ENCODE peak calls at places on chromosome 6, in eight cellular contexts. One of them, this sample, is unnamed.

GRCh38 chr6:18528084-18528743 is 141.1 kb downstream of the RNF144B start:
- DNase-seq in neuronal stem cell: peak; percentile 11
- DNase-seq in psoas muscle: no peak
- DNase-seq in fibroblast of lung: peak; percentile 10
- DNase-seq in cardiac muscle cell: no peak
- DNase-seq in CD8-positive, alpha-beta T cell: no peak
- DNase-seq in H9: no peak
- DNase-seq in GM23248: peak; percentile 63
- DNase-seq in this sample: no peak

GRCh38 chr6:88512951-88513350 is 346.8 kb upstream of the CNR1 start:
- DNase-seq in neuronal stem cell: no peak
- DNase-seq in psoas muscle: no peak
- DNase-seq in fibroblast of lung: no peak
- DNase-seq in cardiac muscle cell: no peak
- DNase-seq in CD8-positive, alpha-beta T cell: no peak
- DNase-seq in H9: no peak
- DNase-seq in GM23248: no peak
- DNase-seq in this sample: no peak

GRCh38 chr6:90545450-90545849 is 41.4 kb downstream of the MAP3K7 start:
- DNase-seq in neuronal stem cell: no peak
- DNase-seq in psoas muscle: no peak
- DNase-seq in fibroblast of lung: no peak
- DNase-seq in cardiac muscle cell: no peak
- DNase-seq in CD8-positive, alpha-beta T cell: no peak
- DNase-seq in H9: no peak
- DNase-seq in GM23248: peak; percentile 52
- DNase-seq in this sample: no peak

GRCh38 chr6:116251568-116252384 is 2.1 kb downstream of the TSPYL4 start:
- DNase-seq in neuronal stem cell: no peak
- DNase-seq in psoas muscle: no peak
- DNase-seq in fibroblast of lung: peak; percentile 88
- DNase-seq in cardiac muscle cell: no peak
- DNase-seq in CD8-positive, alpha-beta T cell: no peak
- DNase-seq in H9: peak; percentile 39
- DNase-seq in GM23248: peak; percentile 89
- DNase-seq in this sample: peak; percentile 79

GRCh38 chr6:133298801-133299200 is 57.6 kb downstream of the EYA4 start:
- DNase-seq in neuronal stem cell: no peak
- DNase-seq in psoas muscle: no peak
- DNase-seq in fibroblast of lung: no peak
- DNase-seq in cardiac muscle cell: no peak
- DNase-seq in CD8-positive, alpha-beta T cell: no peak
- DNase-seq in H9: no peak
- DNase-seq in GM23248: no peak
- DNase-seq in this sample: no peak

GRCh38 chr6:31575335-31575901 is at the start of gene TNF:
- DNase-seq in neuronal stem cell: no peak
- DNase-seq in psoas muscle: peak; percentile 56
- DNase-seq in fibroblast of lung: no peak
- DNase-seq in cardiac muscle cell: no peak
- DNase-seq in CD8-positive, alpha-beta T cell: peak; percentile 67
- DNase-seq in H9: no peak
- DNase-seq in GM23248: no peak
- DNase-seq in this sample: no peak

GRCh38 chr6:42404494-42404893 is 47.2 kb downstream of the TRERF1 start:
- DNase-seq in neuronal stem cell: no peak
- DNase-seq in psoas muscle: peak; percentile 27
- DNase-seq in fibroblast of lung: peak; percentile 76
- DNase-seq in cardiac muscle cell: no peak
- DNase-seq in CD8-positive, alpha-beta T cell: peak; percentile 49
- DNase-seq in H9: peak; percentile 70
- DNase-seq in GM23248: peak; percentile 85
- DNase-seq in this sample: peak; percentile 73

GRCh38 chr6:402901-403658 is 11.5 kb downstream of the IRF4 start:
- DNase-seq in neuronal stem cell: no peak
- DNase-seq in psoas muscle: no peak
- DNase-seq in fibroblast of lung: no peak
- DNase-seq in cardiac muscle cell: no peak
- DNase-seq in CD8-positive, alpha-beta T cell: peak; percentile 30
- DNase-seq in H9: no peak
- DNase-seq in GM23248: no peak
- DNase-seq in this sample: no peak

GRCh38 chr6:132749111-132749510 is 8.6 kb downstream of the VNN2 start:
- DNase-seq in neuronal stem cell: no peak
- DNase-seq in psoas muscle: no peak
- DNase-seq in fibroblast of lung: no peak
- DNase-seq in cardiac muscle cell: no peak
- DNase-seq in CD8-positive, alpha-beta T cell: no peak
- DNase-seq in H9: no peak
- DNase-seq in GM23248: peak; percentile 36
- DNase-seq in this sample: no peak

GRCh38 chr6:56524891-56525703 is 117.6 kb downstream of the DST start:
- DNase-seq in neuronal stem cell: no peak
- DNase-seq in psoas muscle: no peak
- DNase-seq in fibroblast of lung: peak; percentile 92
- DNase-seq in cardiac muscle cell: no peak
- DNase-seq in CD8-positive, alpha-beta T cell: no peak
- DNase-seq in H9: no peak
- DNase-seq in GM23248: peak; percentile 93
- DNase-seq in this sample: peak; percentile 91

GRCh38 chr6:15504040-15504491 is 158.8 kb downstream of the DTNBP1 start:
- DNase-seq in neuronal stem cell: no peak
- DNase-seq in psoas muscle: peak; percentile 64
- DNase-seq in fibroblast of lung: no peak
- DNase-seq in cardiac muscle cell: no peak
- DNase-seq in CD8-positive, alpha-beta T cell: no peak
- DNase-seq in H9: no peak
- DNase-seq in GM23248: peak; percentile 41
- DNase-seq in this sample: peak; percentile 7

GRCh38 chr6:18386302-18386976 is 711 bp upstream of the RNF144B start:
- DNase-seq in neuronal stem cell: peak; percentile 14
- DNase-seq in psoas muscle: no peak
- DNase-seq in fibroblast of lung: peak; percentile 42
- DNase-seq in cardiac muscle cell: peak; percentile 15
- DNase-seq in CD8-positive, alpha-beta T cell: no peak
- DNase-seq in H9: no peak
- DNase-seq in GM23248: no peak
- DNase-seq in this sample: no peak

GRCh38 chr6:135030056-135030473 is 24.6 kb downstream of the HBS1L start:
- DNase-seq in neuronal stem cell: no peak
- DNase-seq in psoas muscle: no peak
- DNase-seq in fibroblast of lung: no peak
- DNase-seq in cardiac muscle cell: no peak
- DNase-seq in CD8-positive, alpha-beta T cell: no peak
- DNase-seq in H9: no peak
- DNase-seq in GM23248: no peak
- DNase-seq in this sample: no peak

GRCh38 chr6:142207265-142207877 is 60.3 kb downstream of the VTA1 start:
- DNase-seq in neuronal stem cell: peak; percentile 51
- DNase-seq in psoas muscle: no peak
- DNase-seq in fibroblast of lung: peak; percentile 36
- DNase-seq in cardiac muscle cell: peak; percentile 78
- DNase-seq in CD8-positive, alpha-beta T cell: peak; percentile 43
- DNase-seq in H9: peak; percentile 72
- DNase-seq in GM23248: peak; percentile 78
- DNase-seq in this sample: peak; percentile 28

DNA sequence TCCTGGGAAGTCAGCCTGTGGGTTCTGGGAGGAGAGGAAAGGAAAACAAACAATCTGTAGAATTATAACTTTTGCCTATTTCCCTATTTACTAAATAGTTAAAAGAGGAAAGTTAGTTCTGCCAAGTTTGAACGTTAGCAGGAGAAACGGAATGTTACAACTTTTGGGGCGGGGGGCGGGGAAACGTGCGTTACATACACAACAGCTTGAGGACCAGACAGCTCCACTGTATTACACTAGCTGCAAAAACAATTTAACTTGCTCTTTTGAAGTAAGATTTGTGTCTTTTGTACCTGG is 501 bp upstream of the PRDM1 start:
- DNase-seq in neuronal stem cell: no peak
- DNase-seq in psoas muscle: no peak
- DNase-seq in fibroblast of lung: no peak
- DNase-seq in cardiac muscle cell: no peak
- DNase-seq in CD8-positive, alpha-beta T cell: no peak
- DNase-seq in H9: no peak
- DNase-seq in GM23248: peak; percentile 35
- DNase-seq in this sample: no peak
- H3K27ac ChIP-seq in neuronal stem cell: no peak overlapping the region
- H3K27ac ChIP-seq in psoas muscle: peak overlapping the region; percentile 30
- H3K27ac ChIP-seq in fibroblast of lung: peak overlapping the region; percentile 58
- H3K27ac ChIP-seq in cardiac muscle cell: no peak overlapping the region
- H3K27ac ChIP-seq in CD8-positive, alpha-beta T cell: no peak overlapping the region
- H3K27ac ChIP-seq in H9: no peak overlapping the region
- H3K27ac ChIP-seq in GM23248: peak overlapping the region; percentile 75
- H3K27ac ChIP-seq in this sample: peak overlapping the region; percentile 53

GRCh38 chr6:7171733-7172132 is 64.0 kb downstream of the RREB1 start:
- DNase-seq in neuronal stem cell: no peak
- DNase-seq in psoas muscle: no peak
- DNase-seq in fibroblast of lung: no peak
- DNase-seq in cardiac muscle cell: no peak
- DNase-seq in CD8-positive, alpha-beta T cell: no peak
- DNase-seq in H9: no peak
- DNase-seq in GM23248: no peak
- DNase-seq in this sample: no peak

GRCh38 chr6:7171119-7171518 is 63.4 kb downstream of the RREB1 start:
- DNase-seq in neuronal stem cell: no peak
- DNase-seq in psoas muscle: no peak
- DNase-seq in fibroblast of lung: no peak
- DNase-seq in cardiac muscle cell: no peak
- DNase-seq in CD8-positive, alpha-beta T cell: no peak
- DNase-seq in H9: no peak
- DNase-seq in GM23248: no peak
- DNase-seq in this sample: no peak

GRCh38 chr6:7169296-7169721 is 61.5 kb downstream of the RREB1 start:
- DNase-seq in neuronal stem cell: no peak
- DNase-seq in psoas muscle: peak; percentile 74
- DNase-seq in fibroblast of lung: no peak
- DNase-seq in cardiac muscle cell: no peak
- DNase-seq in CD8-positive, alpha-beta T cell: no peak
- DNase-seq in H9: no peak
- DNase-seq in GM23248: peak; percentile 53
- DNase-seq in this sample: no peak

GRCh38 chr6:7172605-7173185 is 64.9 kb downstream of the RREB1 start:
- DNase-seq in neuronal stem cell: no peak
- DNase-seq in psoas muscle: peak; percentile 42
- DNase-seq in fibroblast of lung: peak; percentile 82
- DNase-seq in cardiac muscle cell: no peak
- DNase-seq in CD8-positive, alpha-beta T cell: no peak
- DNase-seq in H9: no peak
- DNase-seq in GM23248: peak; percentile 71
- DNase-seq in this sample: no peak

DNA sequence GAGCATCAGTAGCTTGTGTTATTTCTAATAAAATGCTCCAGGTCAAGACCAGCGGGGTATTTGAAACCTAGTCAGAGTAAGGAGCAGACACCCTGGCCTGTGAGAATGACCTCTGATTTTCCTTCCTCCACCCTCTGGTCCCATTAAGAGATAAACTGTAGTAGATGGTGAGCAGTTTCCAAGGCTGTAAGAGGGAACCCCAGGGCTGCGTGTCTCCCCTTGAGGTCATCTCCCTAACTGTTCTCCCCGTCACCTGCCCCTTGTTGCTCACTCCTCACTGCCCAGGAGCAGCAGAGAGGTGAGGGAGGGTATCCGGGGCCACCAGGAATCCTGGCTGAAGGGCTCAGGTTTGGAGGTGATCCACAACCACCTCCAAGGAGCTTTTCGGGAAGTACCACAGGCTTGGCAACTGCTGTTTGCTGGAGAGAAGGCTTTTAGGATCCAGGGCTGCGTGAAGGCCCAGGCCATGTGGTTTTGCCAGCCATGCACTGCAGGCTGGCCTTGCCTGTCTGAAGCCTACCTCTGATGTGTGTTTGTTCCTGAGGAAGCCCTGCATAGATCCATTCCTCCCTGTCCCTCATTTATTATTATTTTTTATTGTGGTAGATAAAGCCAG is 62.5 kb downstream of the RREB1 start:
- DNase-seq in neuronal stem cell: no peak
- DNase-seq in psoas muscle: no peak
- DNase-seq in fibroblast of lung: no peak
- DNase-seq in cardiac muscle cell: no peak
- DNase-seq in CD8-positive, alpha-beta T cell: no peak
- DNase-seq in H9: no peak
- DNase-seq in GM23248: no peak
- DNase-seq in this sample: no peak
- H3K4me1 ChIP-seq in neuronal stem cell: peaks cover 3% of the 10 kb centered on the region
- H3K4me1 ChIP-seq in psoas muscle: peaks cover 79% of the 10 kb centered on the region
- H3K4me1 ChIP-seq in fibroblast of lung: peaks cover 41% of the 10 kb centered on the region
- H3K4me1 ChIP-seq in cardiac muscle cell: peaks cover 45% of the 10 kb centered on the region
- H3K4me1 ChIP-seq in CD8-positive, alpha-beta T cell: peaks cover 13% of the 10 kb centered on the region
- H3K4me1 ChIP-seq in H9: peaks cover 16% of the 10 kb centered on the region
- H3K4me1 ChIP-seq in GM23248: peaks cover 57% of the 10 kb centered on the region
- H3K4me1 ChIP-seq in this sample: peaks cover 35% of the 10 kb centered on the region

GRCh38 chr6:156087487-156087886 is 631.8 kb upstream of the NOX3 start:
- DNase-seq in neuronal stem cell: no peak
- DNase-seq in psoas muscle: no peak
- DNase-seq in fibroblast of lung: no peak
- DNase-seq in cardiac muscle cell: no peak
- DNase-seq in CD8-positive, alpha-beta T cell: no peak
- DNase-seq in H9: no peak
- DNase-seq in GM23248: no peak
- DNase-seq in this sample: no peak
- H3K9me3 ChIP-seq in neuronal stem cell: no peaks in the 10 kb centered on the region
- H3K9me3 ChIP-seq in psoas muscle: peaks cover 12% of the 10 kb centered on the region
- H3K9me3 ChIP-seq in fibroblast of lung: no peaks in the 10 kb centered on the region
- H3K9me3 ChIP-seq in cardiac muscle cell: no peaks in the 10 kb centered on the region
- H3K9me3 ChIP-seq in CD8-positive, alpha-beta T cell: no peaks in the 10 kb centered on the region
- H3K9me3 ChIP-seq in H9: no peaks in the 10 kb centered on the region
- H3K9me3 ChIP-seq in GM23248: no peaks in the 10 kb centered on the region
- H3K9me3 ChIP-seq in this sample: peaks cover 9% of the 10 kb centered on the region

DNA sequence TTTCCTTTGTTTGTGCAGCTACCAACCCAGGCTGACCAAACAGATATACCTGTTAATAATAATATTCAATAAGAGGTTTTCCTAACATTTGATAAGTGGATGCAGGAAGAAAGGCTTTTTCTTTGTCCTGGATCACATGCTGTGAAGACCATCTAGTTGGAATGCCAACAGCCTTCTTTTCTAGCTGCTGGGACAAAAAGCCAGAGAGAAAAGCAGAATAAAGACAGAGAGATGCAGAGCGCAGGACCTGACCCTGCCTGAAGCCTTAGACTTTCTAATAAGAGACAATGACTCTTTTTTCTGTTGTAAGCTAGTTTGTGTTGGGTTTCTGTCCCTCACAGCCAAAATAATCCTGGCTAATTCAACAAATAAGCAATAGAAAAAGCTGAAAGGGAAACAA is 308.2 kb downstream of the PHF3 start:
- DNase-seq in neuronal stem cell: peak; percentile 48
- DNase-seq in psoas muscle: no peak
- DNase-seq in fibroblast of lung: no peak
- DNase-seq in cardiac muscle cell: no peak
- DNase-seq in CD8-positive, alpha-beta T cell: no peak
- DNase-seq in H9: peak; percentile 40
- DNase-seq in GM23248: no peak
- DNase-seq in this sample: no peak
- H3K27ac ChIP-seq in neuronal stem cell: peak overlapping the region; percentile 80
- H3K27ac ChIP-seq in psoas muscle: no peak overlapping the region
- H3K27ac ChIP-seq in fibroblast of lung: no peak overlapping the region
- H3K27ac ChIP-seq in cardiac muscle cell: no peak overlapping the region
- H3K27ac ChIP-seq in CD8-positive, alpha-beta T cell: no peak overlapping the region
- H3K27ac ChIP-seq in H9: no peak overlapping the region
- H3K27ac ChIP-seq in GM23248: no peak overlapping the region
- H3K27ac ChIP-seq in this sample: no peak overlapping the region

GRCh38 chr6:109104512-109104911 is 9.2 kb downstream of the CEP57L1 start:
- DNase-seq in neuronal stem cell: no peak
- DNase-seq in psoas muscle: no peak
- DNase-seq in fibroblast of lung: no peak
- DNase-seq in cardiac muscle cell: no peak
- DNase-seq in CD8-positive, alpha-beta T cell: no peak
- DNase-seq in H9: no peak
- DNase-seq in GM23248: no peak
- DNase-seq in this sample: no peak
- H3K4me1 ChIP-seq in neuronal stem cell: no peaks in the 10 kb centered on the region
- H3K4me1 ChIP-seq in psoas muscle: peaks cover 7% of the 10 kb centered on the region
- H3K4me1 ChIP-seq in fibroblast of lung: no peaks in the 10 kb centered on the region
- H3K4me1 ChIP-seq in cardiac muscle cell: peaks cover 7% of the 10 kb centered on the region
- H3K4me1 ChIP-seq in CD8-positive, alpha-beta T cell: no peaks in the 10 kb centered on the region
- H3K4me1 ChIP-seq in H9: no peaks in the 10 kb centered on the region
- H3K4me1 ChIP-seq in GM23248: no peaks in the 10 kb centered on the region
- H3K4me1 ChIP-seq in this sample: no peaks in the 10 kb centered on the region